ENCODE peak calls at places on chromosomes 16 and 17, in eight cellular contexts. P, Q, W, N, O, I, F and A are unnamed samples.

GRCh38 chr16:10827691-10828341 is 9.2 kb upstream of the TVP23A start:
- DNase-seq in P (no peak), Q (no peak), W (peak), N (peak), O (no peak), I (no peak), F (no peak), A (no peak)

GRCh38 chr16:56743840-56744239 is 13.9 kb downstream of the NUP93 start:
- DNase-seq in P (no peak), Q (no peak), W (no peak), N (peak), O (no peak), I (no peak), F (no peak), A (no peak)

GRCh38 chr17:16662936-16663335 is 9.3 kb upstream of the ZNF624 start:
- DNase-seq in P (no peak), Q (no peak), W (no peak), N (no peak), O (no peak), I (no peak), F (no peak), A (no peak)

GRCh38 chr17:81912441-81913309 is 1.5 kb upstream of the PCYT2 start:
- DNase-seq in P (no peak), Q (no peak), W (no peak), N (no peak), O (no peak), I (no peak), F (no peak), A (no peak)

GRCh38 chr17:48026503-48027321 is 10.9 kb downstream of the COPZ2 start:
- DNase-seq in P (peak), Q (peak), W (peak), N (peak), O (peak), I (peak), F (peak), A (peak)

GRCh38 chr17:57662021-57662420 is 83.1 kb downstream of the CCDC182 start:
- DNase-seq in P (no peak), Q (no peak), W (no peak), N (no peak), O (no peak), I (no peak), F (no peak), A (no peak)

GRCh38 chr16:27847030-27847550 is 216.4 kb downstream of the GSG1L start:
- DNase-seq in P (no peak), Q (no peak), W (no peak), N (no peak), O (no peak), I (no peak), F (no peak), A (no peak)

GRCh38 chr17:41463746-41464145 is 3.4 kb downstream of the KRT32 start:
- DNase-seq in P (no peak), Q (no peak), W (no peak), N (no peak), O (no peak), I (no peak), F (no peak), A (no peak)

GRCh38 chr16:14284930-14285541 is 213.9 kb downstream of the MRTFB start:
- DNase-seq in P (no peak), Q (no peak), W (no peak), N (peak), O (no peak), I (no peak), F (no peak), A (peak)

GRCh38 chr17:7615265-7615747 is 609 bp upstream of the FXR2 start:
- DNase-seq in P (no peak), Q (no peak), W (no peak), N (no peak), O (no peak), I (no peak), F (no peak), A (no peak)

GRCh38 chr16:86926146-86926545 is 347.8 kb downstream of the FOXL1 start:
- DNase-seq in P (no peak), Q (no peak), W (no peak), N (no peak), O (no peak), I (no peak), F (no peak), A (no peak)

GRCh38 chr17:9969301-9969935 is 64.3 kb upstream of the RCVRN start:
- DNase-seq in P (no peak), Q (no peak), W (no peak), N (no peak), O (no peak), I (no peak), F (no peak), A (no peak)

GRCh38 chr16:81347425-81347824 is 32.7 kb downstream of the GAN start:
- DNase-seq in P (no peak), Q (no peak), W (no peak), N (no peak), O (no peak), I (no peak), F (no peak), A (no peak)

GRCh38 chr17:29579866-29580771 is 9.3 kb downstream of the GIT1 start:
- DNase-seq in P (peak), Q (peak), W (no peak), N (peak), O (peak), I (peak), F (peak), A (peak)

GRCh38 chr16:69286941-69287713 is 24.0 kb upstream of the VPS4A start:
- DNase-seq in P (peak), Q (peak), W (peak), N (peak), O (no peak), I (no peak), F (peak), A (peak)

GRCh38 chr16:56241596-56241995 is 50.3 kb downstream of the GNAO1 start:
- DNase-seq in P (no peak), Q (no peak), W (no peak), N (no peak), O (no peak), I (no peak), F (no peak), A (no peak)

GRCh38 chr16:3012828-3013420 is at the start of gene CLDN9:
- DNase-seq in P (no peak), Q (no peak), W (no peak), N (no peak), O (no peak), I (no peak), F (no peak), A (no peak)

GRCh38 chr17:71472809-71473789 is 647.7 kb upstream of the SOX9 start:
- DNase-seq in P (no peak), Q (peak), W (no peak), N (no peak), O (no peak), I (no peak), F (no peak), A (no peak)

GRCh38 chr17:74190154-74190553 is 13.3 kb upstream of the RPL38 start:
- DNase-seq in P (no peak), Q (peak), W (no peak), N (no peak), O (no peak), I (no peak), F (no peak), A (peak)

GRCh38 chr16:89004209-89004831 is 27.3 kb upstream of the CBFA2T3 start:
- DNase-seq in P (no peak), Q (no peak), W (no peak), N (peak), O (no peak), I (no peak), F (no peak), A (no peak)

GRCh38 chr17:60817187-60817586 is 139.5 kb downstream of the BCAS3 start:
- DNase-seq in P (no peak), Q (no peak), W (no peak), N (no peak), O (no peak), I (no peak), F (no peak), A (no peak)

GRCh38 chr17:3528604-3529511 is 28.8 kb downstream of the TRPV3 start:
- DNase-seq in P (no peak), Q (no peak), W (no peak), N (no peak), O (no peak), I (no peak), F (no peak), A (no peak)